ENCODE peak calls at places on chromosome 1, in six cellular contexts. One of them, this sample, is unnamed. For H3K36me3, the result is how much of the 10 kb centered on the place peaks cover.

GRCh38 chr1:165253818-165254254 is 102.7 kb downstream of the LMX1A start:
- DNase-seq in trophoblast cell: no peak
- DNase-seq in cardiac muscle cell: no peak
- DNase-seq in stomach: no peak
- DNase-seq in body of pancreas: no peak
- DNase-seq in esophagus squamous epithelium: no peak
- DNase-seq in this sample: no peak

GRCh38 chr1:151993734-151994496 is at the start of gene S100A10:
- DNase-seq in trophoblast cell: peak
- DNase-seq in cardiac muscle cell: peak
- DNase-seq in stomach: peak
- DNase-seq in body of pancreas: peak
- DNase-seq in esophagus squamous epithelium: peak
- DNase-seq in this sample: peak

GRCh38 chr1:19762175-19762779 is 37.4 kb downstream of the TMCO4 start:
- DNase-seq in trophoblast cell: peak
- DNase-seq in cardiac muscle cell: peak
- DNase-seq in stomach: peak
- DNase-seq in body of pancreas: peak
- DNase-seq in esophagus squamous epithelium: no peak
- DNase-seq in this sample: no peak

GRCh38 chr1:211634461-211634860 is 41.0 kb downstream of the NEK2 start:
- DNase-seq in trophoblast cell: no peak
- DNase-seq in cardiac muscle cell: no peak
- DNase-seq in stomach: no peak
- DNase-seq in body of pancreas: no peak
- DNase-seq in esophagus squamous epithelium: no peak
- DNase-seq in this sample: no peak

GRCh38 chr1:234529661-234530237 is 50.8 kb upstream of the TARBP1 start:
- DNase-seq in trophoblast cell: no peak
- DNase-seq in cardiac muscle cell: no peak
- DNase-seq in stomach: no peak
- DNase-seq in body of pancreas: no peak
- DNase-seq in esophagus squamous epithelium: no peak
- DNase-seq in this sample: no peak

GRCh38 chr1:43156026-43156425 is 16.1 kb downstream of the EBNA1BP2 start:
- DNase-seq in trophoblast cell: no peak
- DNase-seq in cardiac muscle cell: no peak
- DNase-seq in stomach: no peak
- DNase-seq in body of pancreas: no peak
- DNase-seq in esophagus squamous epithelium: no peak
- DNase-seq in this sample: no peak

GRCh38 chr1:162196387-162196786 is 126.9 kb downstream of the NOS1AP start:
- DNase-seq in trophoblast cell: no peak
- DNase-seq in cardiac muscle cell: peak
- DNase-seq in stomach: no peak
- DNase-seq in body of pancreas: no peak
- DNase-seq in esophagus squamous epithelium: no peak
- DNase-seq in this sample: peak

GRCh38 chr1:43671626-43672330 is 21.8 kb downstream of the KDM4A start:
- DNase-seq in trophoblast cell: no peak
- DNase-seq in cardiac muscle cell: peak
- DNase-seq in stomach: no peak
- DNase-seq in body of pancreas: no peak
- DNase-seq in esophagus squamous epithelium: no peak
- DNase-seq in this sample: no peak

GRCh38 chr1:39396671-39397070 is 94.8 kb upstream of the BMP8A start:
- DNase-seq in trophoblast cell: no peak
- DNase-seq in cardiac muscle cell: no peak
- DNase-seq in stomach: no peak
- DNase-seq in body of pancreas: no peak
- DNase-seq in esophagus squamous epithelium: no peak
- DNase-seq in this sample: no peak

GRCh38 chr1:152656459-152656858 is 6.7 kb upstream of the LCE2D start:
- DNase-seq in trophoblast cell: no peak
- DNase-seq in cardiac muscle cell: no peak
- DNase-seq in stomach: no peak
- DNase-seq in body of pancreas: no peak
- DNase-seq in esophagus squamous epithelium: no peak
- DNase-seq in this sample: no peak

GRCh38 chr1:162351443-162351842 is 25.2 kb downstream of the SPATA46 start:
- DNase-seq in trophoblast cell: no peak
- DNase-seq in cardiac muscle cell: no peak
- DNase-seq in stomach: no peak
- DNase-seq in body of pancreas: no peak
- DNase-seq in esophagus squamous epithelium: no peak
- DNase-seq in this sample: no peak

GRCh38 chr1:92476071-92476607 is 10.6 kb downstream of the GFI1 start:
- DNase-seq in trophoblast cell: no peak
- DNase-seq in cardiac muscle cell: no peak
- DNase-seq in stomach: no peak
- DNase-seq in body of pancreas: no peak
- DNase-seq in esophagus squamous epithelium: no peak
- DNase-seq in this sample: peak

GRCh38 chr1:217747156-217747769 is 116.1 kb downstream of the SPATA17 start:
- DNase-seq in trophoblast cell: no peak
- DNase-seq in cardiac muscle cell: peak
- DNase-seq in stomach: no peak
- DNase-seq in body of pancreas: no peak
- DNase-seq in esophagus squamous epithelium: no peak
- DNase-seq in this sample: peak

GRCh38 chr1:97996880-97997279 is 76.0 kb upstream of the DPYD start:
- DNase-seq in trophoblast cell: no peak
- DNase-seq in cardiac muscle cell: no peak
- DNase-seq in stomach: no peak
- DNase-seq in body of pancreas: no peak
- DNase-seq in esophagus squamous epithelium: no peak
- DNase-seq in this sample: no peak

GRCh38 chr1:39453603-39454002 is 37.8 kb upstream of the BMP8A start:
- DNase-seq in trophoblast cell: no peak
- DNase-seq in cardiac muscle cell: peak
- DNase-seq in stomach: peak
- DNase-seq in body of pancreas: peak
- DNase-seq in esophagus squamous epithelium: no peak
- DNase-seq in this sample: no peak

GRCh38 chr1:94180650-94181049 is 56.7 kb downstream of the ARHGAP29 start:
- DNase-seq in trophoblast cell: no peak
- DNase-seq in cardiac muscle cell: no peak
- DNase-seq in stomach: no peak
- DNase-seq in body of pancreas: no peak
- DNase-seq in esophagus squamous epithelium: no peak
- DNase-seq in this sample: no peak

GRCh38 chr1:209755926-209756607 is at the start of gene TRAF3IP3:
- DNase-seq in trophoblast cell: no peak
- DNase-seq in cardiac muscle cell: no peak
- DNase-seq in stomach: peak
- DNase-seq in body of pancreas: no peak
- DNase-seq in esophagus squamous epithelium: peak
- DNase-seq in this sample: peak

GRCh38 chr1:199029401-199029800 is 390.6 kb downstream of the PTPRC start:
- DNase-seq in trophoblast cell: no peak
- DNase-seq in cardiac muscle cell: peak
- DNase-seq in stomach: no peak
- DNase-seq in body of pancreas: no peak
- DNase-seq in esophagus squamous epithelium: no peak
- DNase-seq in this sample: no peak

GRCh38 chr1:30904191-30904961 is 4.2 kb downstream of the SDC3 start:
- DNase-seq in trophoblast cell: no peak
- DNase-seq in cardiac muscle cell: no peak
- DNase-seq in stomach: no peak
- DNase-seq in body of pancreas: no peak
- DNase-seq in esophagus squamous epithelium: no peak
- DNase-seq in this sample: no peak

GRCh38 chr1:89022167-89022959 is at the start of gene GBP3:
- DNase-seq in trophoblast cell: no peak
- DNase-seq in cardiac muscle cell: peak
- DNase-seq in stomach: no peak
- DNase-seq in body of pancreas: no peak
- DNase-seq in esophagus squamous epithelium: no peak
- DNase-seq in this sample: peak

GRCh38 chr1:200409203-200409760 is 554 bp downstream of the ZNF281 start:
- DNase-seq in trophoblast cell: no peak
- DNase-seq in cardiac muscle cell: peak
- DNase-seq in stomach: peak
- DNase-seq in body of pancreas: peak
- DNase-seq in esophagus squamous epithelium: no peak
- DNase-seq in this sample: no peak

GRCh38 chr1:28110555-28110954 is 22.1 kb upstream of the EYA3 start:
- DNase-seq in trophoblast cell: peak
- DNase-seq in cardiac muscle cell: no peak
- DNase-seq in stomach: no peak
- DNase-seq in body of pancreas: no peak
- DNase-seq in esophagus squamous epithelium: no peak
- DNase-seq in this sample: no peak

GRCh38 chr1:154951901-154952657 is 3.8 kb downstream of the PBXIP1 start:
- DNase-seq in trophoblast cell: no peak
- DNase-seq in cardiac muscle cell: no peak
- DNase-seq in stomach: no peak
- DNase-seq in body of pancreas: no peak
- DNase-seq in esophagus squamous epithelium: no peak
- DNase-seq in this sample: peak

GRCh38 chr1:21149430-21149861 is 27.3 kb downstream of the EIF4G3 start:
- DNase-seq in trophoblast cell: no peak
- DNase-seq in cardiac muscle cell: peak
- DNase-seq in stomach: peak
- DNase-seq in body of pancreas: no peak
- DNase-seq in esophagus squamous epithelium: no peak
- DNase-seq in this sample: peak

GRCh38 chr1:240946926-240947325 is 335.0 kb upstream of the GREM2 start:
- DNase-seq in trophoblast cell: peak
- DNase-seq in cardiac muscle cell: peak
- DNase-seq in stomach: no peak
- DNase-seq in body of pancreas: no peak
- DNase-seq in esophagus squamous epithelium: no peak
- DNase-seq in this sample: peak

GRCh38 chr1:80447533-80447932 is 1353.2 kb upstream of the ADGRL2 start:
- DNase-seq in trophoblast cell: no peak
- DNase-seq in cardiac muscle cell: no peak
- DNase-seq in stomach: no peak
- DNase-seq in body of pancreas: no peak
- DNase-seq in esophagus squamous epithelium: no peak
- DNase-seq in this sample: no peak

GRCh38 chr1:115922806-115923205 is 53.5 kb upstream of the SLC22A15 start:
- DNase-seq in trophoblast cell: no peak
- DNase-seq in cardiac muscle cell: no peak
- DNase-seq in stomach: no peak
- DNase-seq in body of pancreas: no peak
- DNase-seq in esophagus squamous epithelium: no peak
- DNase-seq in this sample: peak

GRCh38 chr1:21896652-21897532 is 40.2 kb downstream of the HSPG2 start:
- DNase-seq in trophoblast cell: peak
- DNase-seq in cardiac muscle cell: peak
- DNase-seq in stomach: peak
- DNase-seq in body of pancreas: no peak
- DNase-seq in esophagus squamous epithelium: no peak
- DNase-seq in this sample: peak

GRCh38 chr1:178774263-178774662 is 49.2 kb downstream of the RALGPS2 start:
- DNase-seq in trophoblast cell: no peak
- DNase-seq in cardiac muscle cell: peak
- DNase-seq in stomach: no peak
- DNase-seq in body of pancreas: no peak
- DNase-seq in esophagus squamous epithelium: no peak
- DNase-seq in this sample: peak

GRCh38 chr1:178341218-178341956 is 155.4 kb downstream of the CLEC20A start:
- DNase-seq in trophoblast cell: peak
- DNase-seq in cardiac muscle cell: peak
- DNase-seq in stomach: peak
- DNase-seq in body of pancreas: peak
- DNase-seq in esophagus squamous epithelium: no peak
- DNase-seq in this sample: peak

GRCh38 chr1:151491641-151492040 is 19.5 kb upstream of the CGN start:
- DNase-seq in trophoblast cell: no peak
- DNase-seq in cardiac muscle cell: no peak
- DNase-seq in stomach: no peak
- DNase-seq in body of pancreas: no peak
- DNase-seq in esophagus squamous epithelium: no peak
- DNase-seq in this sample: no peak

GRCh38 chr1:12528021-12528852 is 89.8 kb downstream of the DHRS3 start:
- DNase-seq in trophoblast cell: no peak
- DNase-seq in cardiac muscle cell: peak
- DNase-seq in stomach: peak
- DNase-seq in body of pancreas: peak
- DNase-seq in esophagus squamous epithelium: no peak
- DNase-seq in this sample: peak

GRCh38 chr1:12532405-12533315 is 85.3 kb downstream of the DHRS3 start:
- DNase-seq in trophoblast cell: no peak
- DNase-seq in cardiac muscle cell: no peak
- DNase-seq in stomach: no peak
- DNase-seq in body of pancreas: no peak
- DNase-seq in esophagus squamous epithelium: no peak
- DNase-seq in this sample: no peak

GRCh38 chr1:12530462-12531168 is 87.4 kb downstream of the DHRS3 start:
- DNase-seq in trophoblast cell: no peak
- DNase-seq in cardiac muscle cell: no peak
- DNase-seq in stomach: no peak
- DNase-seq in body of pancreas: no peak
- DNase-seq in esophagus squamous epithelium: no peak
- DNase-seq in this sample: no peak

GRCh38 chr1:12529640-12530174 is 88.3 kb downstream of the DHRS3 start:
- DNase-seq in trophoblast cell: no peak
- DNase-seq in cardiac muscle cell: no peak
- DNase-seq in stomach: no peak
- DNase-seq in body of pancreas: no peak
- DNase-seq in esophagus squamous epithelium: no peak
- DNase-seq in this sample: no peak

GRCh38 chr1:12531169-12531479 is 86.9 kb downstream of the DHRS3 start:
- DNase-seq in trophoblast cell: no peak
- DNase-seq in cardiac muscle cell: no peak
- DNase-seq in stomach: no peak
- DNase-seq in body of pancreas: no peak
- DNase-seq in esophagus squamous epithelium: no peak
- DNase-seq in this sample: no peak
- H3K27ac ChIP-seq in trophoblast cell: no peak
- H3K27ac ChIP-seq in cardiac muscle cell: no peak
- H3K27ac ChIP-seq in stomach: peak
- H3K27ac ChIP-seq in body of pancreas: peak
- H3K27ac ChIP-seq in esophagus squamous epithelium: no peak
- H3K27ac ChIP-seq in this sample: no peak

GRCh38 chr1:172600615-172601014 is 58.3 kb upstream of the FASLG start:
- DNase-seq in trophoblast cell: peak
- DNase-seq in cardiac muscle cell: no peak
- DNase-seq in stomach: no peak
- DNase-seq in body of pancreas: no peak
- DNase-seq in esophagus squamous epithelium: no peak
- DNase-seq in this sample: no peak
- H3K36me3 ChIP-seq in trophoblast cell: under half
- H3K36me3 ChIP-seq in cardiac muscle cell: under half
- H3K36me3 ChIP-seq in stomach: under half
- H3K36me3 ChIP-seq in body of pancreas: under half
- H3K36me3 ChIP-seq in esophagus squamous epithelium: half or more
- H3K36me3 ChIP-seq in this sample: under half

GRCh38 chr1:160638540-160638857 is 8.3 kb downstream of the SLAMF1 start:
- DNase-seq in trophoblast cell: no peak
- DNase-seq in cardiac muscle cell: no peak
- DNase-seq in stomach: no peak
- DNase-seq in body of pancreas: no peak
- DNase-seq in esophagus squamous epithelium: no peak
- DNase-seq in this sample: no peak
- H3K27ac ChIP-seq in trophoblast cell: no peak
- H3K27ac ChIP-seq in cardiac muscle cell: no peak
- H3K27ac ChIP-seq in stomach: peak
- H3K27ac ChIP-seq in body of pancreas: no peak
- H3K27ac ChIP-seq in esophagus squamous epithelium: no peak
- H3K27ac ChIP-seq in this sample: peak

GRCh38 chr1:109923946-109924275 is 13.3 kb downstream of the CSF1 start:
- DNase-seq in trophoblast cell: no peak
- DNase-seq in cardiac muscle cell: no peak
- DNase-seq in stomach: no peak
- DNase-seq in body of pancreas: no peak
- DNase-seq in esophagus squamous epithelium: no peak
- DNase-seq in this sample: no peak
- H3K36me3 ChIP-seq in trophoblast cell: half or more
- H3K36me3 ChIP-seq in cardiac muscle cell: under half
- H3K36me3 ChIP-seq in stomach: half or more
- H3K36me3 ChIP-seq in body of pancreas: under half
- H3K36me3 ChIP-seq in esophagus squamous epithelium: half or more
- H3K36me3 ChIP-seq in this sample: under half

This sample was measured in small intestine.